ENCODE peak calls at places on chromosomes 6 and 20, in six cellular contexts. H is uterus, Y is body of pancreas, C is occipital lobe, Z is NCI-H774, W is right lobe of liver. P is an unnamed sample.

GRCh38 chr6:61886608-61887259 is 399.3 kb downstream of the KHDRBS2 start:
- DNase-seq in H (no peak), Y (no peak), C (no peak), Z (no peak), W (no peak), P (no peak)

GRCh38 chr6:149964243-149965190 is 774 bp downstream of the ULBP1 start:
- DNase-seq in H (no peak), Y (no peak), C (no peak), Z (no peak), W (no peak), P (no peak)

GRCh38 chr20:46213946-46214830 is 94.1 kb downstream of the CDH22 start:
- DNase-seq in H (no peak), Y (no peak), C (no peak), Z (no peak), W (no peak), P (no peak)

GRCh38 chr20:54980321-54980960 is 505.0 kb downstream of the DOK5 start:
- DNase-seq in H (no peak), Y (no peak), C (no peak), Z (peak; percentile 11), W (no peak), P (no peak)

GRCh38 chr20:3509064-3509463 is 38.2 kb downstream of the ATRN start:
- DNase-seq in H (no peak), Y (no peak), C (no peak), Z (no peak), W (no peak), P (no peak)

GRCh38 chr20:431012-431904 is 23.2 kb downstream of the RBCK1 start:
- DNase-seq in H (no peak), Y (peak; percentile 86), C (peak; percentile 55), Z (no peak), W (peak; percentile 46), P (peak; percentile 77)

GRCh38 chr6:15477746-15478145 is 185.1 kb downstream of the DTNBP1 start:
- DNase-seq in H (no peak), Y (no peak), C (no peak), Z (no peak), W (no peak), P (no peak)

GRCh38 chr6:139409026-139409425 is 34.6 kb upstream of the CITED2 start:
- DNase-seq in H (no peak), Y (no peak), C (no peak), Z (no peak), W (no peak), P (no peak)

GRCh38 chr6:149897015-149897697 is 757 bp downstream of the RAET1E start:
- DNase-seq in H (peak; percentile 92), Y (peak; percentile 61), C (no peak), Z (no peak), W (peak; percentile 78), P (peak; percentile 78)

GRCh38 chr20:5718896-5719595 is 31.2 kb upstream of the SHLD1 start:
- DNase-seq in H (no peak), Y (no peak), C (no peak), Z (no peak), W (peak; percentile 69), P (no peak)

GRCh38 chr6:119132211-119133004 is 53.9 kb upstream of the FAM184A start:
- DNase-seq in H (no peak), Y (peak; percentile 36), C (no peak), Z (no peak), W (no peak), P (no peak)

GRCh38 chr20:10385850-10386544 is 48.0 kb downstream of the MKKS start:
- DNase-seq in H (no peak), Y (no peak), C (no peak), Z (no peak), W (no peak), P (no peak)

GRCh38 chr6:140052757-140053729 is 678.6 kb upstream of the CITED2 start:
- DNase-seq in H (no peak), Y (peak; percentile 13), C (no peak), Z (no peak), W (no peak), P (no peak)

GRCh38 chr6:1351381-1352008 is 37.9 kb upstream of the FOXF2 start:
- DNase-seq in H (no peak), Y (no peak), C (no peak), Z (no peak), W (no peak), P (no peak)

GRCh38 chr6:4889701-4890100 is 113.5 kb downstream of the CDYL start:
- DNase-seq in H (no peak), Y (no peak), C (no peak), Z (no peak), W (no peak), P (no peak)

GRCh38 chr6:16766836-16767745 is 5.8 kb upstream of the ATXN1 start:
- DNase-seq in H (no peak), Y (no peak), C (no peak), Z (no peak), W (no peak), P (no peak)

GRCh38 chr6:37251211-37251610 is 6.4 kb upstream of the TBC1D22B start:
- DNase-seq in H (no peak), Y (no peak), C (no peak), Z (no peak), W (no peak), P (no peak)

GRCh38 chr20:31863296-31864085 is 6.8 kb downstream of the DUSP15 start:
- DNase-seq in H (no peak), Y (no peak), C (no peak), Z (no peak), W (no peak), P (no peak)

GRCh38 chr6:158488065-158488464 is 71.8 kb upstream of the TMEM181 start:
- DNase-seq in H (no peak), Y (no peak), C (no peak), Z (no peak), W (no peak), P (no peak)

GRCh38 chr6:137867685-137868509 is 838 bp downstream of the TNFAIP3 start:
- DNase-seq in H (no peak), Y (peak; percentile 39), C (no peak), Z (no peak), W (peak; percentile 48), P (peak; percentile 45)

GRCh38 chr6:110488606-110489005 is 12.2 kb upstream of the SLC22A16 start:
- DNase-seq in H (no peak), Y (no peak), C (no peak), Z (no peak), W (no peak), P (no peak)

GRCh38 chr20:25042531-25043498 is 15.1 kb downstream of the ACSS1 start:
- DNase-seq in H (no peak), Y (peak; percentile 45), C (no peak), Z (no peak), W (peak; percentile 59), P (peak; percentile 59)

GRCh38 chr6:7282097-7282906 is 30.7 kb downstream of the SSR1 start:
- DNase-seq in H (no peak), Y (no peak), C (no peak), Z (no peak), W (no peak), P (no peak)

GRCh38 chr20:48489656-48490055 is 338.1 kb downstream of the PREX1 start:
- DNase-seq in H (no peak), Y (no peak), C (no peak), Z (no peak), W (no peak), P (no peak)

GRCh38 chr6:5333653-5334052 is 72.3 kb downstream of the FARS2 start:
- DNase-seq in H (no peak), Y (no peak), C (no peak), Z (peak; percentile 65), W (no peak), P (no peak)

GRCh38 chr20:63293866-63294535 is 1.0 kb downstream of the COL20A1 start:
- DNase-seq in H (no peak), Y (no peak), C (no peak), Z (no peak), W (no peak), P (no peak)

GRCh38 chr6:125818225-125818657 is 27.5 kb downstream of the NCOA7 start:
- DNase-seq in H (no peak), Y (no peak), C (no peak), Z (no peak), W (no peak), P (no peak)

GRCh38 chr20:44745560-44746366 is at the start of gene KCNK15:
- DNase-seq in H (peak; percentile 66), Y (peak; percentile 50), C (no peak), Z (no peak), W (peak; percentile 44), P (peak; percentile 62)

GRCh38 chr6:52644246-52644645 is 26.7 kb upstream of the TMEM14A start:
- DNase-seq in H (no peak), Y (no peak), C (no peak), Z (no peak), W (no peak), P (no peak)

P was measured in stomach.